ENCODE peak calls at places on chromosome 6, in four cellular contexts. H, R, A and I are unnamed samples.

GRCh38 chr6:143176090-143177021 is 115.7 kb downstream of the AIG1 start:
- DNase-seq in H (no peak), R (no peak), A (peak), I (no peak)

GRCh38 chr6:42021847-42022754 is 28.2 kb upstream of the TAF8 start:
- DNase-seq in H (no peak), R (no peak), A (no peak), I (no peak)

GRCh38 chr6:166417285-166417691 is 34.5 kb upstream of the MPC1 start:
- DNase-seq in H (no peak), R (no peak), A (no peak), I (no peak)

GRCh38 chr6:50791900-50792508 is 26.7 kb upstream of the TFAP2B start:
- DNase-seq in H (peak), R (peak), A (peak), I (peak)

GRCh38 chr6:165231581-165232276 is 77.7 kb downstream of the C6orf118 start:
- DNase-seq in H (peak), R (no peak), A (peak), I (no peak)

GRCh38 chr6:147301070-147301469 is 96.9 kb downstream of the STXBP5 start:
- DNase-seq in H (no peak), R (no peak), A (no peak), I (no peak)

GRCh38 chr6:6218246-6219085 is 102.0 kb downstream of the F13A1 start:
- DNase-seq in H (peak), R (no peak), A (peak), I (no peak)

GRCh38 chr6:167685654-167686053 is 141.1 kb upstream of the AFDN start:
- DNase-seq in H (no peak), R (no peak), A (no peak), I (no peak)

GRCh38 chr6:33710296-33711121 is 991 bp downstream of the UQCC2 start:
- DNase-seq in H (no peak), R (no peak), A (no peak), I (no peak)

GRCh38 chr6:39188101-39188455 is 41.2 kb downstream of the KCNK5 start:
- DNase-seq in H (no peak), R (no peak), A (no peak), I (no peak)

GRCh38 chr6:162032620-162033019 is 694.9 kb downstream of the PRKN start:
- DNase-seq in H (no peak), R (no peak), A (peak), I (no peak)

GRCh38 chr6:119147101-119148053 is 68.9 kb upstream of the FAM184A start:
- DNase-seq in H (peak), R (no peak), A (peak), I (no peak)

GRCh38 chr6:11609324-11610071 is 71.9 kb downstream of the TMEM170B start:
- DNase-seq in H (peak), R (no peak), A (no peak), I (no peak)

GRCh38 chr6:56524891-56525703 is 117.6 kb downstream of the DST start:
- DNase-seq in H (peak), R (no peak), A (peak), I (no peak)

GRCh38 chr6:167091149-167092107 is 31.5 kb upstream of the CCR6 start:
- DNase-seq in H (no peak), R (no peak), A (no peak), I (no peak)

GRCh38 chr6:13924949-13925881 is at the start of gene RNF182:
- DNase-seq in H (no peak), R (no peak), A (no peak), I (peak)